ENCODE peak calls at places on chromosomes 16 and 17, in ten cellular contexts. One of them, this sample, is unnamed.

GRCh38 chr16:66750279-66751134 is 902 bp downstream of the DYNC1LI2 start:
- DNase-seq in cardiac fibroblast: no peak
- DNase-seq in BJ: no peak
- DNase-seq in heart left ventricle: no peak
- DNase-seq in uterus: no peak
- DNase-seq in gastrocnemius medialis: no peak
- DNase-seq in fibroblast of the aortic adventitia: no peak
- DNase-seq in dorsolateral prefrontal cortex: no peak
- DNase-seq in GM06990: no peak
- DNase-seq in foreskin fibroblast: peak
- DNase-seq in this sample: no peak

GRCh38 chr17:42531455-42532354 is 4.3 kb upstream of the NAGLU start:
- DNase-seq in cardiac fibroblast: peak
- DNase-seq in BJ: no peak
- DNase-seq in heart left ventricle: peak
- DNase-seq in uterus: no peak
- DNase-seq in gastrocnemius medialis: no peak
- DNase-seq in fibroblast of the aortic adventitia: peak
- DNase-seq in dorsolateral prefrontal cortex: peak
- DNase-seq in GM06990: peak
- DNase-seq in foreskin fibroblast: no peak
- DNase-seq in this sample: no peak

GRCh38 chr17:56982312-56982711 is 4.4 kb downstream of the SCPEP1 start:
- DNase-seq in cardiac fibroblast: no peak
- DNase-seq in BJ: no peak
- DNase-seq in heart left ventricle: no peak
- DNase-seq in uterus: no peak
- DNase-seq in gastrocnemius medialis: no peak
- DNase-seq in fibroblast of the aortic adventitia: no peak
- DNase-seq in dorsolateral prefrontal cortex: no peak
- DNase-seq in GM06990: no peak
- DNase-seq in foreskin fibroblast: no peak
- DNase-seq in this sample: no peak

GRCh38 chr17:47615766-47616424 is 33.8 kb upstream of the KPNB1 start:
- DNase-seq in cardiac fibroblast: peak
- DNase-seq in BJ: no peak
- DNase-seq in heart left ventricle: no peak
- DNase-seq in uterus: no peak
- DNase-seq in gastrocnemius medialis: no peak
- DNase-seq in fibroblast of the aortic adventitia: peak
- DNase-seq in dorsolateral prefrontal cortex: no peak
- DNase-seq in GM06990: no peak
- DNase-seq in foreskin fibroblast: peak
- DNase-seq in this sample: no peak

GRCh38 chr17:9473716-9474115 is 101.9 kb downstream of the STX8 start:
- DNase-seq in cardiac fibroblast: peak
- DNase-seq in BJ: no peak
- DNase-seq in heart left ventricle: no peak
- DNase-seq in uterus: no peak
- DNase-seq in gastrocnemius medialis: no peak
- DNase-seq in fibroblast of the aortic adventitia: peak
- DNase-seq in dorsolateral prefrontal cortex: no peak
- DNase-seq in GM06990: no peak
- DNase-seq in foreskin fibroblast: no peak
- DNase-seq in this sample: no peak

GRCh38 chr16:57061084-57061905 is 31.1 kb upstream of the CPNE2 start:
- DNase-seq in cardiac fibroblast: peak
- DNase-seq in BJ: peak
- DNase-seq in heart left ventricle: peak
- DNase-seq in uterus: peak
- DNase-seq in gastrocnemius medialis: peak
- DNase-seq in fibroblast of the aortic adventitia: peak
- DNase-seq in dorsolateral prefrontal cortex: no peak
- DNase-seq in GM06990: no peak
- DNase-seq in foreskin fibroblast: peak
- DNase-seq in this sample: no peak

GRCh38 chr16:70267516-70267915 is 15.8 kb upstream of the EXOSC6 start:
- DNase-seq in cardiac fibroblast: peak
- DNase-seq in BJ: no peak
- DNase-seq in heart left ventricle: no peak
- DNase-seq in uterus: no peak
- DNase-seq in gastrocnemius medialis: no peak
- DNase-seq in fibroblast of the aortic adventitia: peak
- DNase-seq in dorsolateral prefrontal cortex: no peak
- DNase-seq in GM06990: no peak
- DNase-seq in foreskin fibroblast: peak
- DNase-seq in this sample: no peak

GRCh38 chr17:57552114-57552601 is 192.9 kb downstream of the CCDC182 start:
- DNase-seq in cardiac fibroblast: peak
- DNase-seq in BJ: no peak
- DNase-seq in heart left ventricle: no peak
- DNase-seq in uterus: peak
- DNase-seq in gastrocnemius medialis: no peak
- DNase-seq in fibroblast of the aortic adventitia: no peak
- DNase-seq in dorsolateral prefrontal cortex: no peak
- DNase-seq in GM06990: peak
- DNase-seq in foreskin fibroblast: no peak
- DNase-seq in this sample: peak

GRCh38 chr16:56269276-56269675 is 78.0 kb downstream of the GNAO1 start:
- DNase-seq in cardiac fibroblast: no peak
- DNase-seq in BJ: no peak
- DNase-seq in heart left ventricle: no peak
- DNase-seq in uterus: no peak
- DNase-seq in gastrocnemius medialis: no peak
- DNase-seq in fibroblast of the aortic adventitia: no peak
- DNase-seq in dorsolateral prefrontal cortex: no peak
- DNase-seq in GM06990: no peak
- DNase-seq in foreskin fibroblast: no peak
- DNase-seq in this sample: no peak

GRCh38 chr17:64741038-64741641 is 79.0 kb upstream of the SMURF2 start:
- DNase-seq in cardiac fibroblast: peak
- DNase-seq in BJ: no peak
- DNase-seq in heart left ventricle: peak
- DNase-seq in uterus: no peak
- DNase-seq in gastrocnemius medialis: no peak
- DNase-seq in fibroblast of the aortic adventitia: peak
- DNase-seq in dorsolateral prefrontal cortex: no peak
- DNase-seq in GM06990: no peak
- DNase-seq in foreskin fibroblast: peak
- DNase-seq in this sample: no peak

GRCh38 chr16:64532117-64532516 is 589.7 kb downstream of the CDH11 start:
- DNase-seq in cardiac fibroblast: no peak
- DNase-seq in BJ: no peak
- DNase-seq in heart left ventricle: no peak
- DNase-seq in uterus: no peak
- DNase-seq in gastrocnemius medialis: no peak
- DNase-seq in fibroblast of the aortic adventitia: no peak
- DNase-seq in dorsolateral prefrontal cortex: no peak
- DNase-seq in GM06990: no peak
- DNase-seq in foreskin fibroblast: no peak
- DNase-seq in this sample: no peak

GRCh38 chr17:77143306-77143705 is 2.5 kb downstream of the SEC14L1 start:
- DNase-seq in cardiac fibroblast: no peak
- DNase-seq in BJ: no peak
- DNase-seq in heart left ventricle: no peak
- DNase-seq in uterus: no peak
- DNase-seq in gastrocnemius medialis: no peak
- DNase-seq in fibroblast of the aortic adventitia: no peak
- DNase-seq in dorsolateral prefrontal cortex: no peak
- DNase-seq in GM06990: no peak
- DNase-seq in foreskin fibroblast: no peak
- DNase-seq in this sample: no peak
- H3K4me3 ChIP-seq in cardiac fibroblast: no peak
- H3K4me3 ChIP-seq in BJ: no peak
- H3K4me3 ChIP-seq in heart left ventricle: peak
- H3K4me3 ChIP-seq in uterus: no peak
- H3K4me3 ChIP-seq in gastrocnemius medialis: peak
- H3K4me3 ChIP-seq in fibroblast of the aortic adventitia: no peak
- H3K4me3 ChIP-seq in dorsolateral prefrontal cortex: peak
- H3K4me3 ChIP-seq in GM06990: peak
- H3K4me3 ChIP-seq in foreskin fibroblast: no peak
- H3K4me3 ChIP-seq in this sample: peak

GRCh38 chr17:43905985-43906852 is 1.1 kb downstream of the MPP2 start:
- DNase-seq in cardiac fibroblast: peak
- DNase-seq in BJ: no peak
- DNase-seq in heart left ventricle: peak
- DNase-seq in uterus: peak
- DNase-seq in gastrocnemius medialis: peak
- DNase-seq in fibroblast of the aortic adventitia: peak
- DNase-seq in dorsolateral prefrontal cortex: peak
- DNase-seq in GM06990: no peak
- DNase-seq in foreskin fibroblast: peak
- DNase-seq in this sample: no peak

GRCh38 chr17:43908111-43908721 is 880 bp upstream of the MPP2 start:
- DNase-seq in cardiac fibroblast: peak
- DNase-seq in BJ: peak
- DNase-seq in heart left ventricle: peak
- DNase-seq in uterus: peak
- DNase-seq in gastrocnemius medialis: peak
- DNase-seq in fibroblast of the aortic adventitia: peak
- DNase-seq in dorsolateral prefrontal cortex: peak
- DNase-seq in GM06990: no peak
- DNase-seq in foreskin fibroblast: peak
- DNase-seq in this sample: no peak

GRCh38 chr17:43906951-43907424 is 348 bp downstream of the MPP2 start:
- DNase-seq in cardiac fibroblast: no peak
- DNase-seq in BJ: no peak
- DNase-seq in heart left ventricle: no peak
- DNase-seq in uterus: peak
- DNase-seq in gastrocnemius medialis: no peak
- DNase-seq in fibroblast of the aortic adventitia: no peak
- DNase-seq in dorsolateral prefrontal cortex: peak
- DNase-seq in GM06990: no peak
- DNase-seq in foreskin fibroblast: no peak
- DNase-seq in this sample: no peak

GRCh38 chr17:43905400-43905984 is 1.8 kb downstream of the MPP2 start:
- DNase-seq in cardiac fibroblast: no peak
- DNase-seq in BJ: no peak
- DNase-seq in heart left ventricle: no peak
- DNase-seq in uterus: no peak
- DNase-seq in gastrocnemius medialis: no peak
- DNase-seq in fibroblast of the aortic adventitia: no peak
- DNase-seq in dorsolateral prefrontal cortex: no peak
- DNase-seq in GM06990: no peak
- DNase-seq in foreskin fibroblast: no peak
- DNase-seq in this sample: no peak

DNA sequence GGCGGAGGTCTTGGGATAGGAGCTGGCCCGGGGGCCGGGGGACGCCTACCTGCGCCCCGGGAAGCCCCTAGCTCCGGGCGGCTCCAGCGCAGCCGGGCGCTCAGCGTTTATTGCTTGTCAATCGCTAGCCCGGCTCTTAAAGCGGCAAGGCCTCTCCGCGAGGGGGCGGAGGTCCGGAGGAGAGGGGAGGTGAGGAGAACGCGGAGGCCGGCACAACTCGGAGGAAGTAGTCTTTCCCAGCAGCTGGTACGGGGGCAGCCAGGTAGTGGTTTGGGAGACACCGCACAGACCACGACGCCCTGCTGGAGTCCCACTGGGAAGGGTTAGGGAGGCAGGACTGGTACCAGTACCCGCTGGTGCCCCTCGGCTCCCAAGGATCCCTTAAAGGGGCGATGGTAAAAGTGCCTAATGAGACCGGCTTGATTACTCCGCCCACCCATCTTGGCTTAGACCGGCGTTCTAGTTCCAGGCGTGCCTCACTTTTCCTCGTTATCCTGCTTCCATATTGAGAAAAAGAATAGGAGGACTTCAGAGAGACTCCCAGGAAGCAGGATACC is at the start of gene MPP2:
- DNase-seq in cardiac fibroblast: peak
- DNase-seq in BJ: no peak
- DNase-seq in heart left ventricle: peak
- DNase-seq in uterus: peak
- DNase-seq in gastrocnemius medialis: no peak
- DNase-seq in fibroblast of the aortic adventitia: peak
- DNase-seq in dorsolateral prefrontal cortex: peak
- DNase-seq in GM06990: peak
- DNase-seq in foreskin fibroblast: peak
- DNase-seq in this sample: no peak
- TF ChIP-seq CTCF in cardiac fibroblast: peak
- TF ChIP-seq CTCF in BJ: peak
- TF ChIP-seq CTCF in heart left ventricle: no peak
- TF ChIP-seq CTCF in uterus: peak
- TF ChIP-seq CTCF in gastrocnemius medialis: peak
- TF ChIP-seq CTCF in fibroblast of the aortic adventitia: peak
- TF ChIP-seq CTCF in dorsolateral prefrontal cortex: no peak
- TF ChIP-seq CTCF in GM06990: no peak
- TF ChIP-seq CTCF in foreskin fibroblast: no peak
- TF ChIP-seq CTCF in this sample: no peak

GRCh38 chr16:81416749-81417148 is 27.9 kb upstream of the CMIP start:
- DNase-seq in cardiac fibroblast: no peak
- DNase-seq in BJ: no peak
- DNase-seq in heart left ventricle: no peak
- DNase-seq in uterus: no peak
- DNase-seq in gastrocnemius medialis: no peak
- DNase-seq in fibroblast of the aortic adventitia: no peak
- DNase-seq in dorsolateral prefrontal cortex: no peak
- DNase-seq in GM06990: no peak
- DNase-seq in foreskin fibroblast: no peak
- DNase-seq in this sample: no peak

GRCh38 chr16:81413245-81413990 is 31.2 kb upstream of the CMIP start:
- DNase-seq in cardiac fibroblast: no peak
- DNase-seq in BJ: no peak
- DNase-seq in heart left ventricle: no peak
- DNase-seq in uterus: no peak
- DNase-seq in gastrocnemius medialis: no peak
- DNase-seq in fibroblast of the aortic adventitia: no peak
- DNase-seq in dorsolateral prefrontal cortex: no peak
- DNase-seq in GM06990: no peak
- DNase-seq in foreskin fibroblast: no peak
- DNase-seq in this sample: no peak

GRCh38 chr16:81419806-81420205 is 24.8 kb upstream of the CMIP start:
- DNase-seq in cardiac fibroblast: no peak
- DNase-seq in BJ: no peak
- DNase-seq in heart left ventricle: no peak
- DNase-seq in uterus: no peak
- DNase-seq in gastrocnemius medialis: no peak
- DNase-seq in fibroblast of the aortic adventitia: no peak
- DNase-seq in dorsolateral prefrontal cortex: no peak
- DNase-seq in GM06990: no peak
- DNase-seq in foreskin fibroblast: no peak
- DNase-seq in this sample: no peak

GRCh38 chr16:81417210-81417609 is 27.4 kb upstream of the CMIP start:
- DNase-seq in cardiac fibroblast: no peak
- DNase-seq in BJ: no peak
- DNase-seq in heart left ventricle: no peak
- DNase-seq in uterus: no peak
- DNase-seq in gastrocnemius medialis: no peak
- DNase-seq in fibroblast of the aortic adventitia: no peak
- DNase-seq in dorsolateral prefrontal cortex: no peak
- DNase-seq in GM06990: no peak
- DNase-seq in foreskin fibroblast: no peak
- DNase-seq in this sample: no peak

GRCh38 chr16:81415757-81416156 is 28.9 kb upstream of the CMIP start:
- DNase-seq in cardiac fibroblast: no peak
- DNase-seq in BJ: no peak
- DNase-seq in heart left ventricle: no peak
- DNase-seq in uterus: no peak
- DNase-seq in gastrocnemius medialis: no peak
- DNase-seq in fibroblast of the aortic adventitia: no peak
- DNase-seq in dorsolateral prefrontal cortex: peak
- DNase-seq in GM06990: no peak
- DNase-seq in foreskin fibroblast: no peak
- DNase-seq in this sample: no peak
- H3K4me3 ChIP-seq in cardiac fibroblast: no peak
- H3K4me3 ChIP-seq in BJ: no peak
- H3K4me3 ChIP-seq in heart left ventricle: no peak
- H3K4me3 ChIP-seq in uterus: no peak
- H3K4me3 ChIP-seq in gastrocnemius medialis: no peak
- H3K4me3 ChIP-seq in fibroblast of the aortic adventitia: no peak
- H3K4me3 ChIP-seq in dorsolateral prefrontal cortex: no peak
- H3K4me3 ChIP-seq in GM06990: no peak
- H3K4me3 ChIP-seq in foreskin fibroblast: no peak
- H3K4me3 ChIP-seq in this sample: no peak

GRCh38 chr16:51453296-51453695 is 302.2 kb upstream of the SALL1 start:
- DNase-seq in cardiac fibroblast: no peak
- DNase-seq in BJ: no peak
- DNase-seq in heart left ventricle: no peak
- DNase-seq in uterus: peak
- DNase-seq in gastrocnemius medialis: no peak
- DNase-seq in fibroblast of the aortic adventitia: no peak
- DNase-seq in dorsolateral prefrontal cortex: no peak
- DNase-seq in GM06990: no peak
- DNase-seq in foreskin fibroblast: no peak
- DNase-seq in this sample: no peak
- TF ChIP-seq CTCF in cardiac fibroblast: no peak
- TF ChIP-seq CTCF in BJ: no peak
- TF ChIP-seq CTCF in heart left ventricle: no peak
- TF ChIP-seq CTCF in uterus: no peak
- TF ChIP-seq CTCF in gastrocnemius medialis: no peak
- TF ChIP-seq CTCF in fibroblast of the aortic adventitia: no peak
- TF ChIP-seq CTCF in dorsolateral prefrontal cortex: no peak
- TF ChIP-seq CTCF in GM06990: no peak
- TF ChIP-seq CTCF in foreskin fibroblast: no peak
- TF ChIP-seq CTCF in this sample: no peak

This sample was measured in GM12864.